ENCODE peak calls at places on chromosomes 3 and 15, in eight cellular contexts. One of them, this sample, is unnamed.

GRCh38 chr3:64238971-64239667 is 13.9 kb upstream of the PRICKLE2 start:
- DNase-seq in tibial artery: peak; percentile 68
- DNase-seq in thyroid gland: no peak
- DNase-seq in sigmoid colon: peak; percentile 94
- DNase-seq in psoas muscle: peak; percentile 76
- DNase-seq in esophagus squamous epithelium: no peak
- DNase-seq in colonic mucosa: peak; percentile 40
- DNase-seq in ovary: peak; percentile 83
- DNase-seq in this sample: no peak

GRCh38 chr3:144843099-144843498 is 871.5 kb downstream of the DIPK2A start:
- DNase-seq in colonic mucosa: no peak
- DNase-seq in psoas muscle: no peak
- DNase-seq in esophagus squamous epithelium: no peak
- DNase-seq in sigmoid colon: no peak
- DNase-seq in tibial artery: no peak
- DNase-seq in thyroid gland: no peak
- DNase-seq in ovary: no peak
- DNase-seq in this sample: no peak

GRCh38 chr15:55108858-55109518 is 87.8 kb downstream of the RSL24D1 start:
- DNase-seq in thyroid gland: peak; percentile 55
- DNase-seq in tibial artery: peak; percentile 82
- DNase-seq in esophagus squamous epithelium: no peak
- DNase-seq in ovary: no peak
- DNase-seq in colonic mucosa: peak; percentile 54
- DNase-seq in sigmoid colon: peak; percentile 67
- DNase-seq in psoas muscle: peak; percentile 64
- DNase-seq in this sample: peak; percentile 52

GRCh38 chr3:37171144-37171543 is 3.2 kb downstream of the LRRFIP2 start:
- DNase-seq in psoas muscle: peak; percentile 29
- DNase-seq in thyroid gland: no peak
- DNase-seq in esophagus squamous epithelium: no peak
- DNase-seq in ovary: no peak
- DNase-seq in colonic mucosa: peak; percentile 29
- DNase-seq in sigmoid colon: no peak
- DNase-seq in tibial artery: peak; percentile 74
- DNase-seq in this sample: peak; percentile 51

GRCh38 chr3:66693461-66693912 is 192.7 kb upstream of the LRIG1 start:
- DNase-seq in ovary: peak; percentile 80
- DNase-seq in sigmoid colon: peak; percentile 74
- DNase-seq in tibial artery: no peak
- DNase-seq in colonic mucosa: peak; percentile 41
- DNase-seq in psoas muscle: peak; percentile 34
- DNase-seq in thyroid gland: peak; percentile 83
- DNase-seq in esophagus squamous epithelium: no peak
- DNase-seq in this sample: peak; percentile 58

GRCh38 chr15:70492240-70493177 is 270.8 kb downstream of the UACA start:
- DNase-seq in colonic mucosa: peak; percentile 57
- DNase-seq in psoas muscle: peak; percentile 57
- DNase-seq in sigmoid colon: no peak
- DNase-seq in thyroid gland: peak; percentile 23
- DNase-seq in ovary: no peak
- DNase-seq in tibial artery: no peak
- DNase-seq in esophagus squamous epithelium: peak; percentile 39
- DNase-seq in this sample: peak; percentile 26

GRCh38 chr3:115652738-115653137 is 29.4 kb downstream of the GAP43 start:
- DNase-seq in ovary: no peak
- DNase-seq in sigmoid colon: no peak
- DNase-seq in tibial artery: no peak
- DNase-seq in thyroid gland: no peak
- DNase-seq in psoas muscle: no peak
- DNase-seq in colonic mucosa: no peak
- DNase-seq in esophagus squamous epithelium: no peak
- DNase-seq in this sample: no peak

GRCh38 chr3:81462921-81463320 is 298.5 kb downstream of the GBE1 start:
- DNase-seq in sigmoid colon: no peak
- DNase-seq in ovary: no peak
- DNase-seq in esophagus squamous epithelium: no peak
- DNase-seq in thyroid gland: no peak
- DNase-seq in colonic mucosa: no peak
- DNase-seq in tibial artery: no peak
- DNase-seq in psoas muscle: no peak
- DNase-seq in this sample: no peak

GRCh38 chr15:44535509-44536297 is 1.2 kb upstream of the EIF3J start:
- DNase-seq in esophagus squamous epithelium: no peak
- DNase-seq in ovary: peak; percentile 39
- DNase-seq in psoas muscle: no peak
- DNase-seq in tibial artery: no peak
- DNase-seq in thyroid gland: peak; percentile 48
- DNase-seq in sigmoid colon: peak; percentile 70
- DNase-seq in colonic mucosa: peak; percentile 56
- DNase-seq in this sample: no peak

GRCh38 chr3:125147491-125147820 is 65.1 kb downstream of the SLC12A8 start:
- DNase-seq in psoas muscle: no peak
- DNase-seq in thyroid gland: no peak
- DNase-seq in sigmoid colon: no peak
- DNase-seq in esophagus squamous epithelium: no peak
- DNase-seq in tibial artery: no peak
- DNase-seq in ovary: no peak
- DNase-seq in colonic mucosa: no peak
- DNase-seq in this sample: no peak

GRCh38 chr3:124881976-124882697 is 5.0 kb downstream of the ITGB5 start:
- DNase-seq in colonic mucosa: no peak
- DNase-seq in tibial artery: no peak
- DNase-seq in thyroid gland: no peak
- DNase-seq in ovary: no peak
- DNase-seq in esophagus squamous epithelium: no peak
- DNase-seq in sigmoid colon: peak; percentile 40
- DNase-seq in psoas muscle: no peak
- DNase-seq in this sample: no peak

GRCh38 chr15:77775373-77775772 is 142.7 kb upstream of the LINGO1 start:
- DNase-seq in thyroid gland: no peak
- DNase-seq in tibial artery: no peak
- DNase-seq in psoas muscle: no peak
- DNase-seq in sigmoid colon: no peak
- DNase-seq in colonic mucosa: no peak
- DNase-seq in ovary: no peak
- DNase-seq in esophagus squamous epithelium: no peak
- DNase-seq in this sample: no peak

GRCh38 chr3:42507252-42507651 is 4.8 kb downstream of the VIPR1 start:
- DNase-seq in ovary: no peak
- DNase-seq in thyroid gland: peak; percentile 37
- DNase-seq in esophagus squamous epithelium: no peak
- DNase-seq in psoas muscle: no peak
- DNase-seq in sigmoid colon: peak; percentile 61
- DNase-seq in colonic mucosa: peak; percentile 86
- DNase-seq in tibial artery: peak; percentile 58
- DNase-seq in this sample: peak; percentile 2

GRCh38 chr3:9146367-9147071 is 102.9 kb downstream of the SRGAP3 start:
- DNase-seq in sigmoid colon: no peak
- DNase-seq in colonic mucosa: no peak
- DNase-seq in psoas muscle: no peak
- DNase-seq in ovary: no peak
- DNase-seq in thyroid gland: no peak
- DNase-seq in tibial artery: no peak
- DNase-seq in esophagus squamous epithelium: no peak
- DNase-seq in this sample: no peak

GRCh38 chr15:58410353-58410752 is 21.4 kb upstream of the LIPC start:
- DNase-seq in ovary: no peak
- DNase-seq in tibial artery: no peak
- DNase-seq in colonic mucosa: no peak
- DNase-seq in thyroid gland: peak; percentile 44
- DNase-seq in psoas muscle: no peak
- DNase-seq in sigmoid colon: no peak
- DNase-seq in esophagus squamous epithelium: no peak
- DNase-seq in this sample: no peak

GRCh38 chr3:159861369-159861987 is 127.2 kb upstream of the IL12A start:
- DNase-seq in ovary: no peak
- DNase-seq in colonic mucosa: no peak
- DNase-seq in esophagus squamous epithelium: no peak
- DNase-seq in thyroid gland: no peak
- DNase-seq in psoas muscle: no peak
- DNase-seq in sigmoid colon: no peak
- DNase-seq in tibial artery: no peak
- DNase-seq in this sample: no peak
- H3K4me1 ChIP-seq in ovary: peaks cover 1% of the 10 kb centered on the region
- H3K4me1 ChIP-seq in colonic mucosa: no peaks in the 10 kb centered on the region
- H3K4me1 ChIP-seq in esophagus squamous epithelium: no peaks in the 10 kb centered on the region
- H3K4me1 ChIP-seq in thyroid gland: no peaks in the 10 kb centered on the region
- H3K4me1 ChIP-seq in psoas muscle: peaks cover 88% of the 10 kb centered on the region
- H3K4me1 ChIP-seq in sigmoid colon: peaks cover 84% of the 10 kb centered on the region
- H3K4me1 ChIP-seq in tibial artery: no peaks in the 10 kb centered on the region
- H3K4me1 ChIP-seq in this sample: peaks cover 99% of the 10 kb centered on the region

GRCh38 chr3:48016336-48016973 is at the start of gene MAP4:
- DNase-seq in thyroid gland: no peak
- DNase-seq in psoas muscle: no peak
- DNase-seq in esophagus squamous epithelium: no peak
- DNase-seq in tibial artery: no peak
- DNase-seq in colonic mucosa: no peak
- DNase-seq in sigmoid colon: no peak
- DNase-seq in ovary: no peak
- DNase-seq in this sample: peak; percentile 46

GRCh38 chr3:48022178-48022577 is 6.0 kb upstream of the MAP4 start:
- DNase-seq in ovary: no peak
- DNase-seq in tibial artery: no peak
- DNase-seq in esophagus squamous epithelium: no peak
- DNase-seq in psoas muscle: no peak
- DNase-seq in colonic mucosa: no peak
- DNase-seq in sigmoid colon: no peak
- DNase-seq in thyroid gland: no peak
- DNase-seq in this sample: no peak

GRCh38 chr3:48014358-48014757 is 1.9 kb downstream of the MAP4 start:
- DNase-seq in ovary: no peak
- DNase-seq in colonic mucosa: no peak
- DNase-seq in sigmoid colon: no peak
- DNase-seq in psoas muscle: no peak
- DNase-seq in thyroid gland: no peak
- DNase-seq in tibial artery: no peak
- DNase-seq in esophagus squamous epithelium: no peak
- DNase-seq in this sample: no peak

GRCh38 chr3:48015451-48016182 is 599 bp downstream of the MAP4 start:
- DNase-seq in psoas muscle: no peak
- DNase-seq in thyroid gland: no peak
- DNase-seq in colonic mucosa: no peak
- DNase-seq in sigmoid colon: no peak
- DNase-seq in esophagus squamous epithelium: no peak
- DNase-seq in tibial artery: no peak
- DNase-seq in ovary: no peak
- DNase-seq in this sample: no peak

GRCh38 chr3:48018841-48019240 is 2.6 kb upstream of the MAP4 start:
- DNase-seq in tibial artery: no peak
- DNase-seq in esophagus squamous epithelium: no peak
- DNase-seq in sigmoid colon: no peak
- DNase-seq in colonic mucosa: no peak
- DNase-seq in ovary: no peak
- DNase-seq in psoas muscle: no peak
- DNase-seq in thyroid gland: no peak
- DNase-seq in this sample: peak; percentile 72
- H3K27ac ChIP-seq in tibial artery: peak overlapping the region; percentile 63
- H3K27ac ChIP-seq in esophagus squamous epithelium: no peak overlapping the region
- H3K27ac ChIP-seq in sigmoid colon: no peak overlapping the region
- H3K27ac ChIP-seq in colonic mucosa: no peak overlapping the region
- H3K27ac ChIP-seq in ovary: no peak overlapping the region
- H3K27ac ChIP-seq in psoas muscle: peak overlapping the region; percentile 88
- H3K27ac ChIP-seq in thyroid gland: no peak overlapping the region
- H3K27ac ChIP-seq in this sample: peak overlapping the region; percentile 93

GRCh38 chr15:24734391-24734790 is 58.8 kb downstream of the NPAP1 start:
- DNase-seq in psoas muscle: no peak
- DNase-seq in sigmoid colon: no peak
- DNase-seq in tibial artery: no peak
- DNase-seq in ovary: no peak
- DNase-seq in colonic mucosa: no peak
- DNase-seq in thyroid gland: peak; percentile 46
- DNase-seq in esophagus squamous epithelium: no peak
- DNase-seq in this sample: no peak
- H3K4me1 ChIP-seq in psoas muscle: no peaks in the 10 kb centered on the region
- H3K4me1 ChIP-seq in sigmoid colon: no peaks in the 10 kb centered on the region
- H3K4me1 ChIP-seq in tibial artery: no peaks in the 10 kb centered on the region
- H3K4me1 ChIP-seq in ovary: no peaks in the 10 kb centered on the region
- H3K4me1 ChIP-seq in colonic mucosa: no peaks in the 10 kb centered on the region
- H3K4me1 ChIP-seq in thyroid gland: peaks cover 6% of the 10 kb centered on the region
- H3K4me1 ChIP-seq in esophagus squamous epithelium: no peaks in the 10 kb centered on the region
- H3K4me1 ChIP-seq in this sample: no peaks in the 10 kb centered on the region

GRCh38 chr15:89936051-89936792 is 23.5 kb upstream of the ARPIN start:
- DNase-seq in tibial artery: no peak
- DNase-seq in psoas muscle: no peak
- DNase-seq in esophagus squamous epithelium: no peak
- DNase-seq in thyroid gland: no peak
- DNase-seq in ovary: no peak
- DNase-seq in sigmoid colon: no peak
- DNase-seq in colonic mucosa: no peak
- DNase-seq in this sample: no peak

GRCh38 chr15:89936793-89937265 is 24.1 kb upstream of the ARPIN start:
- DNase-seq in colonic mucosa: no peak
- DNase-seq in sigmoid colon: no peak
- DNase-seq in esophagus squamous epithelium: no peak
- DNase-seq in ovary: no peak
- DNase-seq in tibial artery: no peak
- DNase-seq in psoas muscle: no peak
- DNase-seq in thyroid gland: no peak
- DNase-seq in this sample: no peak

GRCh38 chr15:89932880-89933279 is 20.1 kb upstream of the ARPIN start:
- DNase-seq in thyroid gland: no peak
- DNase-seq in ovary: no peak
- DNase-seq in esophagus squamous epithelium: no peak
- DNase-seq in colonic mucosa: no peak
- DNase-seq in tibial artery: no peak
- DNase-seq in psoas muscle: no peak
- DNase-seq in sigmoid colon: no peak
- DNase-seq in this sample: no peak

DNA sequence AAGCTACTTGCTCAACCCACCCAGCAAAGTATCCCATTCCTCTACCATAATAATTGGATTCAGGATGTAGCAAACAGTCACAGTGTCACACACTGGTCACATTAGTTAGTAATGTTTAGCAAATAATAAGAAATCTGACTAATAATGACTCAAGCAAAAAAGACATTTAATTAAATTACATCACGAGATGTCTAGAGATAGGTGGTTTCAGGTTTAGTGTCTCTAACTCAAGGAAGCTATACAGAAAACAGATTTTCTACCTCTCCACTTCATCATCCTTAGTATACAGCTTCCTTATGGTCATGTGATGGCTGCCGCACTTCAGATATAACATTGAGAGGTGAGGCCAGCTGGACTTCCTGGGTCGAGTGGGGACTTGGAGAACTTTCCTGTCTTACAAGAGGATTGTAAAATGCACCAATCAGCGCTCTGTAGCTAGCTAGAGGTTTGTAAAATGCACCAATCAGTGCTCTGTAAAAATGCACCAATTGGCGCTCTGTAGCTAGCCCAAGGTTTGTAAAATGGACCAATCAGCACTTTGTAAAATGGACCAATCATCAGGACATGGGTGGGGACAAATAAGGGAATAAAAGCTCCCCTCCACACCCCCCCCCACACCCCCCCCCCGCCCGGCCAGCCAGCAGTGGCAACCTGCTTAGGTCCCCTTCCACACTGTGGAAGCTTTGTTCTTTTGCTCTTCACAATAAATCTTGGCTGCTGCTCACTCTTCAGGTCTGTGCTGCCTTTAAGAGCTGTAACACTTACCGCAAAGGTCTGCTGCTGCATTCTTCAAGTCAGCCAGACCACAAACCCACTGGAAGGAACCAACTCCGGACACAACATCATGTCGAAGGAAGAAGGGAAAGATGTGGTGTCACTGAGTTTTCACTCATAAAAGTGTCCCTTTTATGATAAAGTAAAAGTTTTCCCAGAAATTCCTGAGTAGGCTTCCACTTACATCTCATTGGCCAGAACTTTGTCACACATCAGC is 24.9 kb upstream of the ARPIN start:
- DNase-seq in colonic mucosa: no peak
- DNase-seq in psoas muscle: no peak
- DNase-seq in ovary: no peak
- DNase-seq in tibial artery: no peak
- DNase-seq in esophagus squamous epithelium: no peak
- DNase-seq in sigmoid colon: no peak
- DNase-seq in thyroid gland: no peak
- DNase-seq in this sample: no peak
- H3K27ac ChIP-seq in colonic mucosa: no peak overlapping the region
- H3K27ac ChIP-seq in psoas muscle: no peak overlapping the region
- H3K27ac ChIP-seq in ovary: no peak overlapping the region
- H3K27ac ChIP-seq in tibial artery: no peak overlapping the region
- H3K27ac ChIP-seq in esophagus squamous epithelium: no peak overlapping the region
- H3K27ac ChIP-seq in sigmoid colon: no peak overlapping the region
- H3K27ac ChIP-seq in thyroid gland: no peak overlapping the region
- H3K27ac ChIP-seq in this sample: no peak overlapping the region

This sample was measured in gastrocnemius medialis.